ENCODE peak calls at places on chromosomes 2 and 18, in six cellular contexts. One of them, this sample, is unnamed.

GRCh38 chr2:227881866-227882517 is 10.6 kb downstream of the DAW1 start:
- DNase-seq in gastrocnemius medialis: no peak
- DNase-seq in K562: no peak
- DNase-seq in heart left ventricle: no peak
- DNase-seq in suprapubic skin: no peak
- DNase-seq in esophagus squamous epithelium: no peak
- DNase-seq in this sample: no peak

GRCh38 chr2:195026261-195026660 is 630.8 kb upstream of the SLC39A10 start:
- DNase-seq in gastrocnemius medialis: no peak
- DNase-seq in K562: no peak
- DNase-seq in heart left ventricle: no peak
- DNase-seq in suprapubic skin: no peak
- DNase-seq in esophagus squamous epithelium: no peak
- DNase-seq in this sample: no peak

GRCh38 chr2:24930768-24931167 is 10.7 kb upstream of the ADCY3 start:
- DNase-seq in gastrocnemius medialis: no peak
- DNase-seq in K562: no peak
- DNase-seq in heart left ventricle: no peak
- DNase-seq in suprapubic skin: no peak
- DNase-seq in esophagus squamous epithelium: no peak
- DNase-seq in this sample: no peak

GRCh38 chr2:8389373-8390108 is 292.3 kb upstream of the ID2 start:
- DNase-seq in gastrocnemius medialis: no peak
- DNase-seq in K562: no peak
- DNase-seq in heart left ventricle: no peak
- DNase-seq in suprapubic skin: no peak
- DNase-seq in esophagus squamous epithelium: no peak
- DNase-seq in this sample: no peak

GRCh38 chr2:99569393-99569792 is 79.6 kb upstream of the REV1 start:
- DNase-seq in gastrocnemius medialis: no peak
- DNase-seq in K562: no peak
- DNase-seq in heart left ventricle: no peak
- DNase-seq in suprapubic skin: no peak
- DNase-seq in esophagus squamous epithelium: no peak
- DNase-seq in this sample: no peak

GRCh38 chr2:57160976-57161375 is 885.6 kb upstream of the VRK2 start:
- DNase-seq in gastrocnemius medialis: no peak
- DNase-seq in K562: no peak
- DNase-seq in heart left ventricle: no peak
- DNase-seq in suprapubic skin: no peak
- DNase-seq in esophagus squamous epithelium: no peak
- DNase-seq in this sample: no peak

GRCh38 chr2:24971550-24972314 is at the start of gene DNAJC27:
- DNase-seq in gastrocnemius medialis: peak; percentile 97
- DNase-seq in K562: peak; percentile 99
- DNase-seq in heart left ventricle: peak; percentile 98
- DNase-seq in suprapubic skin: peak; percentile 98
- DNase-seq in esophagus squamous epithelium: peak; percentile 94
- DNase-seq in this sample: peak; percentile 97

GRCh38 chr2:174763793-174764179 is 486 bp downstream of the CHRNA1 start:
- DNase-seq in gastrocnemius medialis: no peak
- DNase-seq in K562: no peak
- DNase-seq in heart left ventricle: no peak
- DNase-seq in suprapubic skin: no peak
- DNase-seq in esophagus squamous epithelium: no peak
- DNase-seq in this sample: no peak

GRCh38 chr2:146523218-146523617 is 1321.6 kb upstream of the ACVR2A start:
- DNase-seq in gastrocnemius medialis: no peak
- DNase-seq in K562: no peak
- DNase-seq in heart left ventricle: no peak
- DNase-seq in suprapubic skin: no peak
- DNase-seq in esophagus squamous epithelium: no peak
- DNase-seq in this sample: no peak

GRCh38 chr2:241123816-241124536 is 21.9 kb upstream of the MTERF4 start:
- DNase-seq in gastrocnemius medialis: peak; percentile 33
- DNase-seq in K562: no peak
- DNase-seq in heart left ventricle: no peak
- DNase-seq in suprapubic skin: peak; percentile 69
- DNase-seq in esophagus squamous epithelium: no peak
- DNase-seq in this sample: peak; percentile 83

GRCh38 chr2:203626952-203627681 is 79.3 kb upstream of the CD28 start:
- DNase-seq in gastrocnemius medialis: no peak
- DNase-seq in K562: no peak
- DNase-seq in heart left ventricle: no peak
- DNase-seq in suprapubic skin: no peak
- DNase-seq in esophagus squamous epithelium: no peak
- DNase-seq in this sample: no peak

GRCh38 chr2:59803586-59803985 is 749.9 kb downstream of the BCL11A start:
- DNase-seq in gastrocnemius medialis: no peak
- DNase-seq in K562: no peak
- DNase-seq in heart left ventricle: no peak
- DNase-seq in suprapubic skin: no peak
- DNase-seq in esophagus squamous epithelium: no peak
- DNase-seq in this sample: no peak

GRCh38 chr2:239359194-239359912 is 41.5 kb downstream of the HDAC4 start:
- DNase-seq in gastrocnemius medialis: no peak
- DNase-seq in K562: no peak
- DNase-seq in heart left ventricle: no peak
- DNase-seq in suprapubic skin: no peak
- DNase-seq in esophagus squamous epithelium: no peak
- DNase-seq in this sample: no peak

GRCh38 chr2:114940785-114941458 is 498.5 kb downstream of the DPP10 start:
- DNase-seq in gastrocnemius medialis: no peak
- DNase-seq in K562: no peak
- DNase-seq in heart left ventricle: no peak
- DNase-seq in suprapubic skin: no peak
- DNase-seq in esophagus squamous epithelium: no peak
- DNase-seq in this sample: no peak

GRCh38 chr18:47815486-47816270 is 114.8 kb downstream of the SMAD2 start:
- DNase-seq in gastrocnemius medialis: no peak
- DNase-seq in K562: peak; percentile 12
- DNase-seq in heart left ventricle: no peak
- DNase-seq in suprapubic skin: no peak
- DNase-seq in esophagus squamous epithelium: no peak
- DNase-seq in this sample: peak; percentile 32

GRCh38 chr18:62715829-62716678 is 713 bp downstream of the PHLPP1 start:
- DNase-seq in gastrocnemius medialis: peak; percentile 29
- DNase-seq in K562: peak; percentile 43
- DNase-seq in heart left ventricle: peak; percentile 39
- DNase-seq in suprapubic skin: peak; percentile 74
- DNase-seq in esophagus squamous epithelium: no peak
- DNase-seq in this sample: peak; percentile 53

GRCh38 chr2:97651114-97651513 is 5.3 kb downstream of the COX5B start:
- DNase-seq in gastrocnemius medialis: no peak
- DNase-seq in K562: no peak
- DNase-seq in heart left ventricle: no peak
- DNase-seq in suprapubic skin: no peak
- DNase-seq in esophagus squamous epithelium: no peak
- DNase-seq in this sample: no peak

GRCh38 chr2:38045811-38046210 is 30.1 kb downstream of the CYP1B1 start:
- DNase-seq in gastrocnemius medialis: no peak
- DNase-seq in K562: no peak
- DNase-seq in heart left ventricle: no peak
- DNase-seq in suprapubic skin: no peak
- DNase-seq in esophagus squamous epithelium: no peak
- DNase-seq in this sample: no peak

GRCh38 chr2:74037379-74037860 is 52.7 kb downstream of the TET3 start:
- DNase-seq in gastrocnemius medialis: no peak
- DNase-seq in K562: peak; percentile 73
- DNase-seq in heart left ventricle: no peak
- DNase-seq in suprapubic skin: no peak
- DNase-seq in esophagus squamous epithelium: no peak
- DNase-seq in this sample: no peak

GRCh38 chr2:26891-27290 is 19.4 kb downstream of the FAM110C start:
- DNase-seq in gastrocnemius medialis: no peak
- DNase-seq in K562: no peak
- DNase-seq in heart left ventricle: no peak
- DNase-seq in suprapubic skin: no peak
- DNase-seq in esophagus squamous epithelium: no peak
- DNase-seq in this sample: no peak

GRCh38 chr2:165055081-165055879 is 100.0 kb upstream of the SLC38A11 start:
- DNase-seq in gastrocnemius medialis: no peak
- DNase-seq in K562: no peak
- DNase-seq in heart left ventricle: no peak
- DNase-seq in suprapubic skin: no peak
- DNase-seq in esophagus squamous epithelium: no peak
- DNase-seq in this sample: no peak

GRCh38 chr2:98761267-98761781 is 30.4 kb upstream of the MGAT4A start:
- DNase-seq in gastrocnemius medialis: no peak
- DNase-seq in K562: no peak
- DNase-seq in heart left ventricle: no peak
- DNase-seq in suprapubic skin: no peak
- DNase-seq in esophagus squamous epithelium: no peak
- DNase-seq in this sample: no peak

DNA sequence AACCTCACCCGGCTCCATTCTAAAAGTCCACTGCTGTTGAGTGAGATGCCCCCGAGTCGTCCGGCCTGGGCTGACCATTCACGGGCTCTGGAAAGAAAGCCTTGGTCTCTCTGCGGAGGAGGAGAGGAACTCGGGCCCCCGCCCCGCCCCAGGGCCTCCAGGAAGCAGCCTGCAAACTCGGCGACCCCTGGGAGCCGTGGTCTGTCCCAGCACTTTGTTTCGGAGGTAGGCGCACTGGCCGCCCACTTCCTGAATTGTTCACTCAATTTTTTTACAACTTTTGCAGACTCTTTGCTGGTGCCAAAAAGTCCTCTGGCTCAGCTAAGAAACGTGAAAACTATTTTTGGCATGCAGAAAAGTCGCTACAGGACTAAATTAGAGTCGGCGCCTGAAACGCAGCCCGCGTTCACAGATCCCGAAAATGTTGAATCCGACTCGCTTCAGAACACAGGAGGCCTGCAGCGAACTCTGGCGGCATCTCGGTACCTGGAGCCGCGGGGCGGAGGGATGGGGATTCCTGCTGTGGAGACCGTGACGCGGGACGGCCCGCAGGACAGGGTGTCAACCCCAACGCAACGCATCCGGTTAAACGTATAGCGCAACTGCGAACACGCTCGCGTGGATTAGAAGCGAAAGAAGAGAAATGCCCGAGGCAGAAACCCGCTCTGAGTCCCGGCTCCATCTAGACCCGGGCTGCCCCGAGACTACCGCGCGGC is 1.5 kb downstream of the PXDN start:
- DNase-seq in gastrocnemius medialis: peak; percentile 63
- DNase-seq in K562: no peak
- DNase-seq in heart left ventricle: peak; percentile 79
- DNase-seq in suprapubic skin: peak; percentile 83
- DNase-seq in esophagus squamous epithelium: no peak
- DNase-seq in this sample: peak; percentile 81
- TF ChIP-seq POLR2A in gastrocnemius medialis: no peak
- TF ChIP-seq POLR2A in K562: no peak
- TF ChIP-seq POLR2A in heart left ventricle: no peak
- TF ChIP-seq POLR2A in suprapubic skin: no peak
- TF ChIP-seq POLR2A in esophagus squamous epithelium: no peak
- TF ChIP-seq POLR2A in this sample: no peak

GRCh38 chr2:55025627-55026026 is 24.6 kb downstream of the RTN4 start:
- DNase-seq in gastrocnemius medialis: no peak
- DNase-seq in K562: no peak
- DNase-seq in heart left ventricle: no peak
- DNase-seq in suprapubic skin: no peak
- DNase-seq in esophagus squamous epithelium: no peak
- DNase-seq in this sample: no peak
- H3K4me3 ChIP-seq in gastrocnemius medialis: no peak overlapping the region
- H3K4me3 ChIP-seq in K562: no peak overlapping the region
- H3K4me3 ChIP-seq in heart left ventricle: no peak overlapping the region
- H3K4me3 ChIP-seq in suprapubic skin: no peak overlapping the region
- H3K4me3 ChIP-seq in esophagus squamous epithelium: no peak overlapping the region
- H3K4me3 ChIP-seq in this sample: no peak overlapping the region

GRCh38 chr18:77346446-77346845 is 96.8 kb downstream of the GALR1 start:
- DNase-seq in gastrocnemius medialis: no peak
- DNase-seq in K562: no peak
- DNase-seq in heart left ventricle: no peak
- DNase-seq in suprapubic skin: no peak
- DNase-seq in esophagus squamous epithelium: no peak
- DNase-seq in this sample: no peak

GRCh38 chr18:77344777-77345507 is 95.3 kb downstream of the GALR1 start:
- DNase-seq in gastrocnemius medialis: no peak
- DNase-seq in K562: no peak
- DNase-seq in heart left ventricle: no peak
- DNase-seq in suprapubic skin: no peak
- DNase-seq in esophagus squamous epithelium: no peak
- DNase-seq in this sample: no peak

GRCh38 chr18:77342736-77343135 is 93.1 kb downstream of the GALR1 start:
- DNase-seq in gastrocnemius medialis: no peak
- DNase-seq in K562: no peak
- DNase-seq in heart left ventricle: no peak
- DNase-seq in suprapubic skin: no peak
- DNase-seq in esophagus squamous epithelium: no peak
- DNase-seq in this sample: no peak

GRCh38 chr18:77341527-77341926 is 91.9 kb downstream of the GALR1 start:
- DNase-seq in gastrocnemius medialis: no peak
- DNase-seq in K562: no peak
- DNase-seq in heart left ventricle: no peak
- DNase-seq in suprapubic skin: no peak
- DNase-seq in esophagus squamous epithelium: no peak
- DNase-seq in this sample: no peak

DNA sequence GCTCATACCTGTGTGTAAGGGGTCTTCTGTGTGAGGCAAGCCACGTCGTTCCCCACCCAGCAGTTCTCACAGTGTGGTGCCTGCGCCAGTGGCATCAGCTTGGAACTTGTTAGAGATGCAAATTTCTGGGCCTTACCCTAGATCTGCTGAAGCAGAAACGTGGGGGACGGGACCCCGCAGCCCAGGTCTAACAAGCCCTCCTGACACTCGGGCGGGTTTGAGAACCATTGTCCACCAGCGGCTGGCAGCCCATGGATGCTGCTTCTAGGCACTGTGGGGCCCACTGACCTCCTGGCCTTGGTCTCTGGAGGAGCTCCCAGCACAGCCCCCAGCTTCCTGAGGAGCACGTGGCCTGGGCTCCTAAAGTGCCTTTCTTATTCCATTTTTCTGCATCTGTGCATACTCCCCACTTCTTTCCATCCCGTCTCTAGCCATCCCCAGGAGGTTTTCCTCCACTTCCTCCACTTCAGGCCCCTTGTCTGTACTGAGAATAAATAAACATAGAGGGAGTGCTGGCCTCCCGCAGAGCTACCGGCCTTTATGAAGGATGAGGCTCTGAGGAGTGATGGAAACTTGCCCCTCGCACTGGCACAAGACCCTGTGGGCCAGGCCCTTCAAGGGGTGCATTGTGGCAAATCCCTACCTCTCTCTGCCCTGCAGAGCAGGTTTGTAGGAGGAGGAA is 94.3 kb downstream of the GALR1 start:
- DNase-seq in gastrocnemius medialis: no peak
- DNase-seq in K562: no peak
- DNase-seq in heart left ventricle: no peak
- DNase-seq in suprapubic skin: no peak
- DNase-seq in esophagus squamous epithelium: no peak
- DNase-seq in this sample: no peak
- TF ChIP-seq POLR2A in gastrocnemius medialis: no peak
- TF ChIP-seq POLR2A in K562: no peak
- TF ChIP-seq POLR2A in heart left ventricle: no peak
- TF ChIP-seq POLR2A in suprapubic skin: no peak
- TF ChIP-seq POLR2A in esophagus squamous epithelium: no peak
- TF ChIP-seq POLR2A in this sample: no peak

DNA sequence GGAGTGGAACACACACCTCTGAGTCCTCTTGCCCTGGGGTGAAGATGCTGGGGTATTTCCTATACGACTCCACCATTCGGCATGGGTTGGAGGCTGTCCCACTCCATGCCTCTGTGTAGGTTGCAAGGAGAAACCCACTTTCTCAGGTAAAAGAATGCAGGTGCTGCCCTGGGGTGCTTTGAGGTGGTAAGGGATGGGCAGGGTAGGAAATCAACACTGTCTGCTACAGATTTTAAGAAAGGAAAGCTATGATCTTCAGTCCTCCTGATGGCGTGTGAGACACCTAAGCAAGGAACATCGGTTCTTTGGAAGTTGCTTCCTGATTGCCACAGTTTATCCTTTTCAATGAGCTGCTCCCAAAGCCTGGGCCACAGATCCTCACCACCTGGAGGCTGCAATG is 209.2 kb downstream of the NCK2 start:
- DNase-seq in gastrocnemius medialis: no peak
- DNase-seq in K562: no peak
- DNase-seq in heart left ventricle: no peak
- DNase-seq in suprapubic skin: no peak
- DNase-seq in esophagus squamous epithelium: no peak
- DNase-seq in this sample: no peak
- H3K4me3 ChIP-seq in gastrocnemius medialis: no peak overlapping the region
- H3K4me3 ChIP-seq in K562: no peak overlapping the region
- H3K4me3 ChIP-seq in heart left ventricle: no peak overlapping the region
- H3K4me3 ChIP-seq in suprapubic skin: no peak overlapping the region
- H3K4me3 ChIP-seq in esophagus squamous epithelium: no peak overlapping the region
- H3K4me3 ChIP-seq in this sample: no peak overlapping the region